ENCODE peak calls at places on chromosomes 12 and 14, in six cellular contexts. C is endothelial cell, B is brain microvascular endothelial cell, O is fibroblast of lung, Y is A673, W is cardiac fibroblast. L is an unnamed sample.
A peak's percentile ranks its signal among the peaks of the same experiment; 100 is the strongest.

GRCh38 chr12:108722992-108723766 is 8.1 kb downstream of the CORO1C start:
- DNase-seq in Y (peak; percentile 56), B (peak; percentile 63), W (peak; percentile 93), C (no peak), O (peak; percentile 78), L (peak; percentile 92)

GRCh38 chr12:32343496-32343895 is 55.9 kb upstream of the FGD4 start:
- DNase-seq in B (no peak), W (no peak), C (no peak), O (no peak), Y (no peak), L (no peak)

GRCh38 chr14:59632381-59632780 is 55.8 kb upstream of the CCDC175 start:
- DNase-seq in O (peak; percentile 24), W (peak; percentile 55), B (peak; percentile 13), C (peak; percentile 60), Y (peak; percentile 58), L (no peak)

GRCh38 chr14:93269341-93270068 is 62.4 kb downstream of the UBR7 start:
- DNase-seq in B (peak; percentile 81), W (peak; percentile 85), Y (peak; percentile 48), C (no peak), O (peak; percentile 72), L (peak; percentile 17)

GRCh38 chr14:66918527-66918926 is 270.7 kb upstream of the GARIN2 start:
- DNase-seq in O (no peak), W (no peak), Y (no peak), B (no peak), C (no peak), L (no peak)

GRCh38 chr12:5499566-5500325 is 67.8 kb downstream of the NTF3 start:
- DNase-seq in O (peak; percentile 17), Y (no peak), C (no peak), B (no peak), W (no peak), L (peak; percentile 94)

GRCh38 chr14:65156568-65157366 is 54.5 kb upstream of the MAX start:
- DNase-seq in C (no peak), O (peak; percentile 93), B (peak; percentile 20), Y (no peak), W (peak; percentile 91), L (no peak)

GRCh38 chr14:101121399-101122113 is 218.0 kb upstream of the RTL1 start:
- DNase-seq in B (no peak), Y (no peak), C (no peak), W (no peak), O (no peak), L (no peak)

GRCh38 chr14:101719045-101719645 is 42.4 kb upstream of the PPP2R5C start:
- DNase-seq in Y (no peak), C (no peak), O (no peak), W (no peak), B (no peak), L (no peak)

GRCh38 chr14:65332141-65332871 is 80.2 kb upstream of the FUT8 start:
- DNase-seq in C (no peak), W (peak; percentile 44), Y (no peak), O (no peak), B (no peak), L (no peak)

GRCh38 chr14:89911018-89911919 is 43.3 kb downstream of the EFCAB11 start:
- DNase-seq in O (peak; percentile 67), W (peak; percentile 46), Y (no peak), C (no peak), B (peak; percentile 48), L (no peak)

GRCh38 chr12:125357561-125357960 is 292.3 kb downstream of the AACS start:
- DNase-seq in W (no peak), Y (no peak), C (no peak), B (no peak), O (no peak), L (no peak)

GRCh38 chr12:125346361-125346760 is 281.1 kb downstream of the AACS start:
- DNase-seq in B (no peak), O (no peak), W (no peak), Y (no peak), C (no peak), L (no peak)

GRCh38 chr12:125355614-125356013 is 290.4 kb downstream of the AACS start:
- DNase-seq in W (no peak), C (no peak), Y (no peak), O (no peak), B (no peak), L (no peak)

GRCh38 chr12:125356111-125356510 is 290.9 kb downstream of the AACS start:
- DNase-seq in W (no peak), C (no peak), Y (no peak), B (no peak), O (no peak), L (no peak)

DNA sequence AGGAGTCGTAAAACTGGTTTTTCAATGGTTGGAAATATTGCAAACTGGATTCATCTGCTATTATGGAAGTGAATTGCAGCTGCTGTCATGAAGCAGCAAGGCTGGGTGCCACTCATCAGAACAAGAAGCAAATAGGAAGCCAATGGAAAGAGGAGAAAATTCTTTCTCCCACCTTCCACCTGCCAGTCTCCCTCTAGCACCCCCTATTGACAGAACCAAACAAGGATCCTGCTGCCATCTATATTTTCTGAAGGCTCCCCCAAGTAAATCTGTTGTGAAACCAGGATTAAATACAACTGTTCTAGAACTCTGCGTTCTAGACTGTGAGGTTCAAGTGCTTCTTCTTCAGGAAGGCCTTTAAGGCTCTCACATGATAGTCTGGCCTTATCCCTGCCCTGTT is 286.6 kb downstream of the AACS start:
- DNase-seq in B (no peak), W (no peak), O (no peak), Y (no peak), C (no peak), L (no peak)
- TF ChIP-seq CTCF in B (no peak), W (no peak), O (no peak), Y (no peak), C (no peak), L (no peak)

GRCh38 chr12:94460594-94460959 is 910 bp upstream of the CEP83 start:
- DNase-seq in Y (no peak), O (no peak), W (no peak), C (no peak), B (no peak), L (no peak)

GRCh38 chr12:94459773-94460593 is at the start of gene CEP83:
- DNase-seq in Y (peak; percentile 96), O (peak; percentile 92), C (peak; percentile 87), W (peak; percentile 93), B (peak; percentile 89), L (peak; percentile 37)

GRCh38 chr12:94457331-94457730 is 2.3 kb downstream of the CEP83 start:
- DNase-seq in W (peak; percentile 5), C (no peak), O (no peak), Y (no peak), B (no peak), L (no peak)

DNA sequence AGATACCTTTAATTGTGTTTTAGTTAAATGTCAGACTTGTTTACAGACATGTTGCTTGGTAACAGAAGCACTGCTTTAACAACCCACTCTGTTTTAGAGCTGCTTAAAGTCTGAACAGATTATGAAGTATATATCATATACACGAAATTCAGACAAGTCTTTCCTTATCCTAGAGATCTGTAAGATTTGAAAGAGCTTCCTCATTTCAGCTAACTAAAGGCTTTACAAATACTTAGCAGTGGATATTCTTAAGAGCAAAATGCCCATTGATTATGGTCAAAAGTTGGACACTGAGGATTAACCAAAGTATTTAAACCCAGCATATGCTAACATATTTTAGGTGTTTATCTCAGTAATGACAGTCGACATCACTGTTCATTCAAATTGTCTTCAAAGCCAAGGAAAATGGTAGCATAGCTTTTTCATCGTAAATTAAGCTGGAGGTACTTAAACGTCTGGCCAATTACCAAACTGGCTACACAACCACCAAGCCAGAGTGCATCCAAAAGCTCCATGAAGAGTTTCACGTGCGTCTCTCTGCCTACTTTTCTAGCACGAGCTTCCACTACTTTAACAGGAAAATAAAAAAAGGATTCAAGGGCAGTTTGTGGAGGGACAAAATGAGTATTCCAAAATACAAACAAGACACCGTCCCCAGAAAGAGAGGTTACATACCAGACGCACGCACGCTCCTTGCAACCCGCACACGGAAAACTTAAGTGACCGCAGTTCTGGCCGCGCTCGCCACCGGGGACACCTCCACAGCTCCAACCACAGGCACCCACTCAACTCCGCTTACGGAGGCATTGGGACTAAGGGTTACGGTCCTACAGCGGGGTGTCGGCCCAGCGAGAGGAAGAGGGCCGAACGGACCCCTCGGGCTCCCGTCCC is 540 bp downstream of the CEP83 start:
- DNase-seq in C (peak; percentile 3), B (peak; percentile 27), Y (peak; percentile 41), W (peak; percentile 50), O (peak; percentile 54), L (no peak)
- TF ChIP-seq CTCF in C (no peak), B (no peak), Y (no peak), W (no peak), O (no peak), L (no peak)

GRCh38 chr12:128120035-128120434 is 146.9 kb upstream of the TMEM132C start:
- DNase-seq in O (no peak), C (no peak), W (no peak), Y (no peak), B (no peak), L (no peak)

GRCh38 chr12:128116537-128116936 is 150.4 kb upstream of the TMEM132C start:
- DNase-seq in O (no peak), W (no peak), C (no peak), Y (no peak), B (no peak), L (no peak)

DNA sequence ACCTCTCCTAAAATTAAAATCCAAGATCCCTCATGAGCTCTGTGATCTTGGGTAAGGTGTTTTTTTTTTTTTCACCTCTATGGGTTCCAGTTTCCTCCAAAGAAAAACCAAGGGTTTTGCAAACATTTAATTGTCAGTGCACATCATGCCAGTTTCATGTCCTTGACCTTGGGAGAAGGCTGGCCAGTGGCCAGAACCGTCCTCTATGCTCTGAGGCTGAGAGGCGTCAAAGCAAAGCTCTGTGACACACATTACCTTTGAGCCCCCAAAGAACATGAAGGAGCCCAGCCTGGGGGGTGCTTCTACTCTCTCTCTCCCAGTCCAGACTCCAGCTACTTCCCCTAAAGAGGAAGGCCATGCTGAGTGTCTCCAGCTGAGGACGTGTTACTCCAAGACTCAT is 145.5 kb upstream of the TMEM132C start:
- DNase-seq in B (no peak), C (no peak), Y (no peak), O (no peak), W (no peak), L (no peak)
- TF ChIP-seq CTCF in B (no peak), C (no peak), Y (no peak), O (no peak), W (no peak), L (no peak)

DNA sequence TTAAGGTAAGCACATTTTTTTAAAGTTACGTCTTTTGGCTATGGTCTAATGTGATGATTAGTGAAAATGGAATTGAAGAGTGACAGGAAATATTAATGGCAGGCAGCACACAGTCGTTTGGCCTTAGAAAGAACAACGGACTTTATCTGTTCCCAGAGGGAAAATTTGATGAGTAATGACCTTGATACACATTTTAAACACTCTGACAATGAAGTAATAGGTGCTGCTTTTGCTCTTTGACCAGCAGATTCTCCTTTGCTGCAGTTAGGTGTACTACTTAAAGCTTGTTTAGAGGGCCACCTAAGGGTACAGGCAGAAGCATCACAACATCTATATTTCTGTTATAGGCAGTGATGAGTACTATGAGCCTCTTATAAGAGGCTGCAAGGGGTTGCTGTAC is 27.1 kb upstream of the RNU6-8 start:
- DNase-seq in Y (no peak), C (no peak), B (no peak), W (peak; percentile 57), O (no peak), L (no peak)
- TF ChIP-seq CTCF in Y (no peak), C (no peak), B (no peak), W (peak; percentile 3), O (no peak), L (no peak)